ENCODE peak calls at places on chromosomes 3 and 15, in five cellular contexts. One of them, this sample, is unnamed.

GRCh38 chr15:63839717-63840116 is 6.0 kb upstream of the HERC1 start:
- DNase-seq in H4: no peak
- DNase-seq in activated CD4-positive, alpha-beta T cell treated with anti-CD3 and anti-CD28 coated beads, Interleukin-2, amount 50 U/mL, for 48 hours: no peak
- DNase-seq in activated naive CD8-positive, alpha-beta T cell treated with anti-CD3 and anti-CD28 coated beads, Interleukin-2, amount 10 ng/mL, durations not matched to agents 7 days and 5 days: no peak
- DNase-seq in mesenteric fat pad: no peak
- DNase-seq in this sample: no peak

GRCh38 chr15:36863551-36863950 is 236.8 kb downstream of the MEIS2 start:
- DNase-seq in H4: no peak
- DNase-seq in activated CD4-positive, alpha-beta T cell treated with anti-CD3 and anti-CD28 coated beads, Interleukin-2, amount 50 U/mL, for 48 hours: no peak
- DNase-seq in activated naive CD8-positive, alpha-beta T cell treated with anti-CD3 and anti-CD28 coated beads, Interleukin-2, amount 10 ng/mL, durations not matched to agents 7 days and 5 days: no peak
- DNase-seq in mesenteric fat pad: no peak
- DNase-seq in this sample: no peak

GRCh38 chr3:150345021-150345538 is 63.0 kb upstream of the TSC22D2 start:
- DNase-seq in H4: no peak
- DNase-seq in activated CD4-positive, alpha-beta T cell treated with anti-CD3 and anti-CD28 coated beads, Interleukin-2, amount 50 U/mL, for 48 hours: no peak
- DNase-seq in activated naive CD8-positive, alpha-beta T cell treated with anti-CD3 and anti-CD28 coated beads, Interleukin-2, amount 10 ng/mL, durations not matched to agents 7 days and 5 days: no peak
- DNase-seq in mesenteric fat pad: no peak
- DNase-seq in this sample: no peak

GRCh38 chr3:13022348-13023250 is 50.6 kb downstream of the IQSEC1 start:
- DNase-seq in H4: peak
- DNase-seq in activated CD4-positive, alpha-beta T cell treated with anti-CD3 and anti-CD28 coated beads, Interleukin-2, amount 50 U/mL, for 48 hours: no peak
- DNase-seq in activated naive CD8-positive, alpha-beta T cell treated with anti-CD3 and anti-CD28 coated beads, Interleukin-2, amount 10 ng/mL, durations not matched to agents 7 days and 5 days: no peak
- DNase-seq in mesenteric fat pad: no peak
- DNase-seq in this sample: no peak

GRCh38 chr3:190941694-190942280 is 79.3 kb upstream of the GMNC start:
- DNase-seq in H4: no peak
- DNase-seq in activated CD4-positive, alpha-beta T cell treated with anti-CD3 and anti-CD28 coated beads, Interleukin-2, amount 50 U/mL, for 48 hours: no peak
- DNase-seq in activated naive CD8-positive, alpha-beta T cell treated with anti-CD3 and anti-CD28 coated beads, Interleukin-2, amount 10 ng/mL, durations not matched to agents 7 days and 5 days: no peak
- DNase-seq in mesenteric fat pad: no peak
- DNase-seq in this sample: no peak

GRCh38 chr3:27591811-27592210 is 107.6 kb upstream of the SLC4A7 start:
- DNase-seq in H4: no peak
- DNase-seq in activated CD4-positive, alpha-beta T cell treated with anti-CD3 and anti-CD28 coated beads, Interleukin-2, amount 50 U/mL, for 48 hours: no peak
- DNase-seq in activated naive CD8-positive, alpha-beta T cell treated with anti-CD3 and anti-CD28 coated beads, Interleukin-2, amount 10 ng/mL, durations not matched to agents 7 days and 5 days: no peak
- DNase-seq in mesenteric fat pad: no peak
- DNase-seq in this sample: peak

GRCh38 chr15:60787737-60788513 is 309.0 kb upstream of the ICE2 start:
- DNase-seq in H4: no peak
- DNase-seq in activated CD4-positive, alpha-beta T cell treated with anti-CD3 and anti-CD28 coated beads, Interleukin-2, amount 50 U/mL, for 48 hours: peak
- DNase-seq in activated naive CD8-positive, alpha-beta T cell treated with anti-CD3 and anti-CD28 coated beads, Interleukin-2, amount 10 ng/mL, durations not matched to agents 7 days and 5 days: no peak
- DNase-seq in mesenteric fat pad: no peak
- DNase-seq in this sample: peak

GRCh38 chr15:40190591-40190990 is 29.7 kb downstream of the BUB1B start:
- DNase-seq in H4: no peak
- DNase-seq in activated CD4-positive, alpha-beta T cell treated with anti-CD3 and anti-CD28 coated beads, Interleukin-2, amount 50 U/mL, for 48 hours: no peak
- DNase-seq in activated naive CD8-positive, alpha-beta T cell treated with anti-CD3 and anti-CD28 coated beads, Interleukin-2, amount 10 ng/mL, durations not matched to agents 7 days and 5 days: no peak
- DNase-seq in mesenteric fat pad: no peak
- DNase-seq in this sample: no peak

GRCh38 chr15:64422697-64423096 is 35.1 kb downstream of the TRIP4 start:
- DNase-seq in H4: no peak
- DNase-seq in activated CD4-positive, alpha-beta T cell treated with anti-CD3 and anti-CD28 coated beads, Interleukin-2, amount 50 U/mL, for 48 hours: no peak
- DNase-seq in activated naive CD8-positive, alpha-beta T cell treated with anti-CD3 and anti-CD28 coated beads, Interleukin-2, amount 10 ng/mL, durations not matched to agents 7 days and 5 days: no peak
- DNase-seq in mesenteric fat pad: no peak
- DNase-seq in this sample: no peak

GRCh38 chr3:87370007-87370406 is 93.6 kb upstream of the POU1F1 start:
- DNase-seq in H4: no peak
- DNase-seq in activated CD4-positive, alpha-beta T cell treated with anti-CD3 and anti-CD28 coated beads, Interleukin-2, amount 50 U/mL, for 48 hours: no peak
- DNase-seq in activated naive CD8-positive, alpha-beta T cell treated with anti-CD3 and anti-CD28 coated beads, Interleukin-2, amount 10 ng/mL, durations not matched to agents 7 days and 5 days: no peak
- DNase-seq in mesenteric fat pad: no peak
- DNase-seq in this sample: no peak

GRCh38 chr3:196274585-196274984 is 12.9 kb downstream of the PCYT1A start:
- DNase-seq in H4: no peak
- DNase-seq in activated CD4-positive, alpha-beta T cell treated with anti-CD3 and anti-CD28 coated beads, Interleukin-2, amount 50 U/mL, for 48 hours: peak
- DNase-seq in activated naive CD8-positive, alpha-beta T cell treated with anti-CD3 and anti-CD28 coated beads, Interleukin-2, amount 10 ng/mL, durations not matched to agents 7 days and 5 days: no peak
- DNase-seq in mesenteric fat pad: no peak
- DNase-seq in this sample: peak

GRCh38 chr3:139296141-139296718 is 47.6 kb upstream of the MRPS22 start:
- DNase-seq in H4: no peak
- DNase-seq in activated CD4-positive, alpha-beta T cell treated with anti-CD3 and anti-CD28 coated beads, Interleukin-2, amount 50 U/mL, for 48 hours: no peak
- DNase-seq in activated naive CD8-positive, alpha-beta T cell treated with anti-CD3 and anti-CD28 coated beads, Interleukin-2, amount 10 ng/mL, durations not matched to agents 7 days and 5 days: no peak
- DNase-seq in mesenteric fat pad: no peak
- DNase-seq in this sample: no peak

GRCh38 chr3:72241525-72241924 is 456.6 kb upstream of the PROK2 start:
- DNase-seq in H4: no peak
- DNase-seq in activated CD4-positive, alpha-beta T cell treated with anti-CD3 and anti-CD28 coated beads, Interleukin-2, amount 50 U/mL, for 48 hours: no peak
- DNase-seq in activated naive CD8-positive, alpha-beta T cell treated with anti-CD3 and anti-CD28 coated beads, Interleukin-2, amount 10 ng/mL, durations not matched to agents 7 days and 5 days: no peak
- DNase-seq in mesenteric fat pad: no peak
- DNase-seq in this sample: no peak

GRCh38 chr15:74857082-74857655 is 14.2 kb upstream of the ULK3 start:
- DNase-seq in H4: no peak
- DNase-seq in activated CD4-positive, alpha-beta T cell treated with anti-CD3 and anti-CD28 coated beads, Interleukin-2, amount 50 U/mL, for 48 hours: no peak
- DNase-seq in activated naive CD8-positive, alpha-beta T cell treated with anti-CD3 and anti-CD28 coated beads, Interleukin-2, amount 10 ng/mL, durations not matched to agents 7 days and 5 days: no peak
- DNase-seq in mesenteric fat pad: no peak
- DNase-seq in this sample: no peak

GRCh38 chr3:44509393-44509921 is 32.0 kb upstream of the ZNF445 start:
- DNase-seq in H4: no peak
- DNase-seq in activated CD4-positive, alpha-beta T cell treated with anti-CD3 and anti-CD28 coated beads, Interleukin-2, amount 50 U/mL, for 48 hours: peak
- DNase-seq in activated naive CD8-positive, alpha-beta T cell treated with anti-CD3 and anti-CD28 coated beads, Interleukin-2, amount 10 ng/mL, durations not matched to agents 7 days and 5 days: no peak
- DNase-seq in mesenteric fat pad: no peak
- DNase-seq in this sample: no peak

GRCh38 chr15:29312387-29312786 is 42.8 kb upstream of the NSMCE3 start:
- DNase-seq in H4: no peak
- DNase-seq in activated CD4-positive, alpha-beta T cell treated with anti-CD3 and anti-CD28 coated beads, Interleukin-2, amount 50 U/mL, for 48 hours: no peak
- DNase-seq in activated naive CD8-positive, alpha-beta T cell treated with anti-CD3 and anti-CD28 coated beads, Interleukin-2, amount 10 ng/mL, durations not matched to agents 7 days and 5 days: no peak
- DNase-seq in mesenteric fat pad: no peak
- DNase-seq in this sample: no peak

GRCh38 chr3:184186184-184186901 is at the start of gene ABCF3:
- DNase-seq in H4: no peak
- DNase-seq in activated CD4-positive, alpha-beta T cell treated with anti-CD3 and anti-CD28 coated beads, Interleukin-2, amount 50 U/mL, for 48 hours: no peak
- DNase-seq in activated naive CD8-positive, alpha-beta T cell treated with anti-CD3 and anti-CD28 coated beads, Interleukin-2, amount 10 ng/mL, durations not matched to agents 7 days and 5 days: no peak
- DNase-seq in mesenteric fat pad: no peak
- DNase-seq in this sample: no peak

GRCh38 chr3:43214616-43215015 is 71.7 kb upstream of the SNRK start:
- DNase-seq in H4: no peak
- DNase-seq in activated CD4-positive, alpha-beta T cell treated with anti-CD3 and anti-CD28 coated beads, Interleukin-2, amount 50 U/mL, for 48 hours: no peak
- DNase-seq in activated naive CD8-positive, alpha-beta T cell treated with anti-CD3 and anti-CD28 coated beads, Interleukin-2, amount 10 ng/mL, durations not matched to agents 7 days and 5 days: no peak
- DNase-seq in mesenteric fat pad: no peak
- DNase-seq in this sample: no peak

GRCh38 chr3:128585974-128586373 is 64.6 kb downstream of the RPN1 start:
- DNase-seq in H4: no peak
- DNase-seq in activated CD4-positive, alpha-beta T cell treated with anti-CD3 and anti-CD28 coated beads, Interleukin-2, amount 50 U/mL, for 48 hours: no peak
- DNase-seq in activated naive CD8-positive, alpha-beta T cell treated with anti-CD3 and anti-CD28 coated beads, Interleukin-2, amount 10 ng/mL, durations not matched to agents 7 days and 5 days: no peak
- DNase-seq in mesenteric fat pad: no peak
- DNase-seq in this sample: no peak

GRCh38 chr15:61003683-61004299 is 225.3 kb downstream of the RORA start:
- DNase-seq in H4: no peak
- DNase-seq in activated CD4-positive, alpha-beta T cell treated with anti-CD3 and anti-CD28 coated beads, Interleukin-2, amount 50 U/mL, for 48 hours: no peak
- DNase-seq in activated naive CD8-positive, alpha-beta T cell treated with anti-CD3 and anti-CD28 coated beads, Interleukin-2, amount 10 ng/mL, durations not matched to agents 7 days and 5 days: no peak
- DNase-seq in mesenteric fat pad: no peak
- DNase-seq in this sample: no peak

GRCh38 chr3:99012051-99012450 is 110.6 kb upstream of the DCBLD2 start:
- DNase-seq in H4: no peak
- DNase-seq in activated CD4-positive, alpha-beta T cell treated with anti-CD3 and anti-CD28 coated beads, Interleukin-2, amount 50 U/mL, for 48 hours: no peak
- DNase-seq in activated naive CD8-positive, alpha-beta T cell treated with anti-CD3 and anti-CD28 coated beads, Interleukin-2, amount 10 ng/mL, durations not matched to agents 7 days and 5 days: no peak
- DNase-seq in mesenteric fat pad: no peak
- DNase-seq in this sample: no peak

GRCh38 chr3:184168363-184169120 is 6.1 kb upstream of the AP2M1 start:
- DNase-seq in H4: no peak
- DNase-seq in activated CD4-positive, alpha-beta T cell treated with anti-CD3 and anti-CD28 coated beads, Interleukin-2, amount 50 U/mL, for 48 hours: no peak
- DNase-seq in activated naive CD8-positive, alpha-beta T cell treated with anti-CD3 and anti-CD28 coated beads, Interleukin-2, amount 10 ng/mL, durations not matched to agents 7 days and 5 days: no peak
- DNase-seq in mesenteric fat pad: no peak
- DNase-seq in this sample: no peak

GRCh38 chr15:63420333-63420741 is 38.7 kb upstream of the CA12 start:
- DNase-seq in H4: no peak
- DNase-seq in activated CD4-positive, alpha-beta T cell treated with anti-CD3 and anti-CD28 coated beads, Interleukin-2, amount 50 U/mL, for 48 hours: no peak
- DNase-seq in activated naive CD8-positive, alpha-beta T cell treated with anti-CD3 and anti-CD28 coated beads, Interleukin-2, amount 10 ng/mL, durations not matched to agents 7 days and 5 days: no peak
- DNase-seq in mesenteric fat pad: no peak
- DNase-seq in this sample: no peak

GRCh38 chr3:195030791-195031321 is 240.1 kb downstream of the XXYLT1 start:
- DNase-seq in H4: peak
- DNase-seq in activated CD4-positive, alpha-beta T cell treated with anti-CD3 and anti-CD28 coated beads, Interleukin-2, amount 50 U/mL, for 48 hours: no peak
- DNase-seq in activated naive CD8-positive, alpha-beta T cell treated with anti-CD3 and anti-CD28 coated beads, Interleukin-2, amount 10 ng/mL, durations not matched to agents 7 days and 5 days: no peak
- DNase-seq in mesenteric fat pad: no peak
- DNase-seq in this sample: no peak

GRCh38 chr15:89174476-89174875 is 46.9 kb downstream of the RLBP1 start:
- DNase-seq in H4: no peak
- DNase-seq in activated CD4-positive, alpha-beta T cell treated with anti-CD3 and anti-CD28 coated beads, Interleukin-2, amount 50 U/mL, for 48 hours: no peak
- DNase-seq in activated naive CD8-positive, alpha-beta T cell treated with anti-CD3 and anti-CD28 coated beads, Interleukin-2, amount 10 ng/mL, durations not matched to agents 7 days and 5 days: no peak
- DNase-seq in mesenteric fat pad: no peak
- DNase-seq in this sample: no peak

GRCh38 chr3:116339441-116340028 is 105.8 kb downstream of the LSAMP start:
- DNase-seq in H4: no peak
- DNase-seq in activated CD4-positive, alpha-beta T cell treated with anti-CD3 and anti-CD28 coated beads, Interleukin-2, amount 50 U/mL, for 48 hours: no peak
- DNase-seq in activated naive CD8-positive, alpha-beta T cell treated with anti-CD3 and anti-CD28 coated beads, Interleukin-2, amount 10 ng/mL, durations not matched to agents 7 days and 5 days: no peak
- DNase-seq in mesenteric fat pad: no peak
- DNase-seq in this sample: no peak

GRCh38 chr3:39107056-39107873 is at the start of the genes GORASP1 and TTC21A:
- DNase-seq in H4: peak
- DNase-seq in activated CD4-positive, alpha-beta T cell treated with anti-CD3 and anti-CD28 coated beads, Interleukin-2, amount 50 U/mL, for 48 hours: peak
- DNase-seq in activated naive CD8-positive, alpha-beta T cell treated with anti-CD3 and anti-CD28 coated beads, Interleukin-2, amount 10 ng/mL, durations not matched to agents 7 days and 5 days: peak
- DNase-seq in mesenteric fat pad: peak
- DNase-seq in this sample: peak

GRCh38 chr15:59172289-59172901 is 34.2 kb upstream of the LDHAL6B start:
- DNase-seq in H4: no peak
- DNase-seq in activated CD4-positive, alpha-beta T cell treated with anti-CD3 and anti-CD28 coated beads, Interleukin-2, amount 50 U/mL, for 48 hours: no peak
- DNase-seq in activated naive CD8-positive, alpha-beta T cell treated with anti-CD3 and anti-CD28 coated beads, Interleukin-2, amount 10 ng/mL, durations not matched to agents 7 days and 5 days: no peak
- DNase-seq in mesenteric fat pad: no peak
- DNase-seq in this sample: no peak

GRCh38 chr3:31077826-31078225 is 183.4 kb upstream of the GADL1 start:
- DNase-seq in H4: no peak
- DNase-seq in activated CD4-positive, alpha-beta T cell treated with anti-CD3 and anti-CD28 coated beads, Interleukin-2, amount 50 U/mL, for 48 hours: no peak
- DNase-seq in activated naive CD8-positive, alpha-beta T cell treated with anti-CD3 and anti-CD28 coated beads, Interleukin-2, amount 10 ng/mL, durations not matched to agents 7 days and 5 days: no peak
- DNase-seq in mesenteric fat pad: no peak
- DNase-seq in this sample: no peak

This sample was measured in activated CD4-positive, alpha-beta memory T cell treated with anti-CD3 and anti-CD28 coated beads, Interleukin-2, amount 10 ng/mL, durations not matched to agents 7 days and 5 days.